ENCODE peak calls at places on chromosomes 16 and 17, in six cellular contexts. A is left lung, N is HL-60, W is psoas muscle, Y is heart right ventricle, B is RWPE1. L is an unnamed sample.

GRCh38 chr17:29347831-29348281 is 42.3 kb upstream of the TAOK1 start:
- DNase-seq in A (no peak), N (no peak), W (no peak), Y (no peak), B (no peak), L (no peak)

GRCh38 chr17:40069751-40070643 is 7.2 kb downstream of the THRA start:
- DNase-seq in A (no peak), N (no peak), W (peak), Y (peak), B (peak), L (no peak)

GRCh38 chr16:54359086-54359485 is 72.5 kb upstream of the IRX3 start:
- DNase-seq in A (no peak), N (no peak), W (no peak), Y (no peak), B (peak), L (no peak)

GRCh38 chr16:19138601-19139000 is 24.8 kb downstream of the ITPRIPL2 start:
- DNase-seq in A (no peak), N (no peak), W (peak), Y (peak), B (peak), L (no peak)

GRCh38 chr17:47203984-47204721 is 5.0 kb upstream of the MYL4 start:
- DNase-seq in A (no peak), N (no peak), W (no peak), Y (no peak), B (no peak), L (no peak)

GRCh38 chr17:83083368-83084201 is 4.2 kb downstream of the METRNL start:
- DNase-seq in A (no peak), N (no peak), W (no peak), Y (no peak), B (peak), L (peak)

GRCh38 chr16:53732296-53732929 is 28.5 kb downstream of the FTO start:
- DNase-seq in A (no peak), N (no peak), W (no peak), Y (no peak), B (peak), L (no peak)

GRCh38 chr17:10126554-10127493 is 71.6 kb downstream of the GAS7 start:
- DNase-seq in A (no peak), N (peak), W (peak), Y (no peak), B (no peak), L (peak)

GRCh38 chr16:17358350-17358749 is 112.4 kb downstream of the XYLT1 start:
- DNase-seq in A (no peak), N (no peak), W (no peak), Y (no peak), B (no peak), L (no peak)

GRCh38 chr17:59707971-59708425 is 544 bp downstream of the VMP1 start:
- DNase-seq in A (peak), N (no peak), W (no peak), Y (no peak), B (peak), L (no peak)

GRCh38 chr16:1645914-1646525 is 32.1 kb upstream of the JPT2 start:
- DNase-seq in A (no peak), N (peak), W (no peak), Y (no peak), B (peak), L (peak)

GRCh38 chr16:84199861-84200260 is 8.9 kb downstream of the ADAD2 start:
- DNase-seq in A (no peak), N (peak), W (peak), Y (no peak), B (no peak), L (peak)

GRCh38 chr17:80513892-80514291 is 30.7 kb upstream of the RPTOR start:
- DNase-seq in A (no peak), N (no peak), W (no peak), Y (no peak), B (no peak), L (no peak)

GRCh38 chr17:39225974-39226683 is 384 bp upstream of the STAC2 start:
- DNase-seq in A (no peak), N (no peak), W (peak), Y (peak), B (no peak), L (no peak)

GRCh38 chr16:50272687-50273381 is 6.5 kb downstream of the ADCY7 start:
- DNase-seq in A (peak), N (no peak), W (peak), Y (no peak), B (no peak), L (peak)

GRCh38 chr17:50396261-50397110 is 837 bp downstream of the LRRC59 start:
- DNase-seq in A (peak), N (no peak), W (peak), Y (no peak), B (peak), L (no peak)

GRCh38 chr17:60559995-60560859 is 34.2 kb upstream of the APPBP2 start:
- DNase-seq in A (no peak), N (no peak), W (no peak), Y (no peak), B (no peak), L (no peak)

GRCh38 chr17:47864791-47865216 is 13.8 kb upstream of the SP6 start:
- DNase-seq in A (no peak), N (no peak), W (no peak), Y (no peak), B (peak), L (no peak)

GRCh38 chr16:82152641-82153094 is 17.4 kb downstream of the MPHOSPH6 start:
- DNase-seq in A (no peak), N (no peak), W (no peak), Y (no peak), B (no peak), L (no peak)

GRCh38 chr17:62064029-62064790 is 868 bp downstream of the MED13 start:
- DNase-seq in A (no peak), N (peak), W (no peak), Y (no peak), B (peak), L (no peak)

GRCh38 chr16:16073884-16074781 is 124.7 kb downstream of the ABCC1 start:
- DNase-seq in A (peak), N (peak), W (no peak), Y (no peak), B (no peak), L (no peak)

GRCh38 chr17:6505425-6506142 is 50.8 kb downstream of the PITPNM3 start:
- DNase-seq in A (no peak), N (no peak), W (no peak), Y (no peak), B (peak), L (no peak)

GRCh38 chr16:17447273-17447672 is 23.5 kb downstream of the XYLT1 start:
- DNase-seq in A (no peak), N (no peak), W (no peak), Y (no peak), B (no peak), L (no peak)

GRCh38 chr16:20316715-20317114 is 10.6 kb downstream of the GP2 start:
- DNase-seq in A (no peak), N (no peak), W (no peak), Y (no peak), B (no peak), L (no peak)

GRCh38 chr16:2147981-2148671 is at the start of gene RAB26:
- DNase-seq in A (peak), N (no peak), W (peak), Y (peak), B (peak), L (no peak)

GRCh38 chr17:73783382-73783766 is 139.1 kb upstream of the SDK2 start:
- DNase-seq in A (no peak), N (no peak), W (no peak), Y (no peak), B (no peak), L (no peak)
- TF ChIP-seq CTCF in A (no peak), N (no peak), W (no peak), Y (no peak), B (no peak), L (no peak)

DNA sequence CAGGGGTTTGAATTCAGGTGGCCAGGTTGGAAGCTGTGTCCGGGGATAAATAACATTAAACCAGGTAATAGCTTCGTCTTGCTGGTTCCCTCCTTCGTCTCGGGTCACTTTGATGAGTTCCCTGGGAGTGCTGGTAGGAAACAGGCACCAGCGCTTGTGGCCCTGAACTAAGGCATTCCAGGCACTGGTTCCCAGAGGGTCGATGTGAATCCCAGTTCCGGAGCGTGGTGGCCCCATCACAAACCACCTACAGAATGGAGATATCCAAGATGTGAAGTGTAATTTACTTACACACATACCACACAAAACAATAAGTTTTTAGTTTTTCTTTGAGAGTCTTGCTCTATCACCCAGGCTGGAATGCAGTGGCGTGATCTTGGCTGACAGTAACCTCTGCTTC is 2.6 kb downstream of the JMJD6 start:
- DNase-seq in A (no peak), N (no peak), W (no peak), Y (no peak), B (no peak), L (no peak)
- TF ChIP-seq CTCF in A (no peak), N (no peak), W (no peak), Y (no peak), B (no peak), L (no peak)

GRCh38 chr17:27573971-27574525 is 56.9 kb upstream of the LGALS9 start:
- DNase-seq in A (no peak), N (no peak), W (peak), Y (no peak), B (no peak), L (no peak)

GRCh38 chr17:27572665-27573064 is 58.3 kb upstream of the LGALS9 start:
- DNase-seq in A (no peak), N (no peak), W (peak), Y (no peak), B (no peak), L (no peak)

GRCh38 chr17:27575100-27575911 is 55.7 kb upstream of the LGALS9 start:
- DNase-seq in A (no peak), N (no peak), W (no peak), Y (no peak), B (no peak), L (no peak)

GRCh38 chr17:27571563-27572129 is 59.3 kb upstream of the LGALS9 start:
- DNase-seq in A (no peak), N (no peak), W (peak), Y (no peak), B (no peak), L (no peak)

DNA sequence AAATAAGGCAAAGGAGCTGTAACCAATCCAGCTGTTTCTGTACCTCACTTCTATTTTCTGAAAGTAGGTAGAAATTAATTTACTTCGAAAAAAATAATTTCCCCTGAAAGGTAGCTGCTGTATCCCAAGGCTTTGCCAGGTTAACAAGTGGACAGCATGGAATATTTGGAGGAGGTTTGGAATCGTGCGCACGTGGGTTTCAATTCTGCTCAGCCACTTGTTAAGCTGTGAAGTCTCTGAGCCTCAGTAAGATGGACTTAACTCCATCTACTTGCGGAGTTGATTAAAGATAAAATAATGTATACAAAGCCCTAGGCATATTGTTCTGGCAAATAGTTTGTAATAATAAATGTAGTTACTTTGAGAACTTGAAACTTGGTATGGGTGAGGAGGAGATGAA is 57.4 kb upstream of the LGALS9 start:
- DNase-seq in A (no peak), N (no peak), W (no peak), Y (no peak), B (no peak), L (no peak)
- TF ChIP-seq CTCF in A (no peak), N (no peak), W (no peak), Y (no peak), B (no peak), L (no peak)

DNA sequence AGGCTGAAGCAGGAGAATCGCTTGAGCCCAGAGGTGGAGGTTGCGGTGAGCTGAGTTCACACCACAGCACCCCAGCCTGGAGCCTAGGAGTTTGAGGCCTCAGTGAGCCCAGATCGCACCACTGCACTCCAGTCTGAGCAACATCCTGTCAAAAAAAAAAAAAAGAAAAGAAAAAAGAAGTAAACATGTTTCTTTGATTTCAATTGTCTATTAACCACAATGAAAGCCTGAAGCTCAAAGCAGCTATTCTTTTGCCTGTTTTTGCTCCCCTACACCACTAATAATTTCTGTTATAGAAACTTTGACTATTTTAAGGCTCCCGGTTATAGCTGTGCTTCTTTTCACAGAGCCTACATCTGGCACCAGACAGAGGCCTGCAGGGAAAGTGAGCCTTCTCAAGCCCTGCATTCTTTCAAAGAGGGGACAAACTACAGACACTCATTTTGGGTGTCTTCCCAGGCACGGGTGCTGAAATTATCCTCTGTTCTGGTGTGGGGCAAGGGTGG is 14.1 kb upstream of the SLC52A1 start:
- DNase-seq in A (no peak), N (no peak), W (no peak), Y (no peak), B (no peak), L (no peak)
- TF ChIP-seq CTCF in A (no peak), N (no peak), W (no peak), Y (no peak), B (no peak), L (no peak)

GRCh38 chr17:57671546-57672204 is 73.4 kb downstream of the CCDC182 start:
- DNase-seq in A (peak), N (peak), W (peak), Y (peak), B (peak), L (peak)

GRCh38 chr17:57670769-57671545 is 74.1 kb downstream of the CCDC182 start:
- DNase-seq in A (no peak), N (no peak), W (no peak), Y (no peak), B (no peak), L (no peak)

GRCh38 chr17:57669671-57670529 is 75.2 kb downstream of the CCDC182 start:
- DNase-seq in A (no peak), N (no peak), W (no peak), Y (no peak), B (no peak), L (no peak)

GRCh38 chr17:57672971-57673370 is 72.1 kb downstream of the CCDC182 start:
- DNase-seq in A (no peak), N (no peak), W (no peak), Y (no peak), B (no peak), L (no peak)

DNA sequence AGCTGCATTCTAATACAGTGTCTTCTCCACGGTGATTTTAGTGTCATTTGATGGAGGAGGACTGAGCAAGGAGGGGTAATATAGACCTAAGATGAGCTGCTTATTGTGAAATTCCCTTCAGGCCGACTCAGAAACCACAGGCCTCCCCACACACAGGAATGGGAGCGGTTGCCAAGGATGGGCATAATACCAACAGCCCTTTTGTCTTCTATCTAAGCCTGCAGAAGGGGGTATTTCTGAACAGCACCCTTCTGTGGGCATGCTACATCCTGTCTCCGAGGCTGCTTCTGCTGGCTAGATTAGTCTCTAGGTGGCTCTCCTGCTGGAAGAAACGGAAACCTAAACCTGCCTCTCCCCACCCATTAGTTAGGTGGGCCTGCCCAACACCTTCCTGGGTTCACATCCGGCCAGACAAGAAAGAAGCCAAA is 72.9 kb downstream of the CCDC182 start:
- DNase-seq in A (no peak), N (peak), W (no peak), Y (no peak), B (peak), L (no peak)
- TF ChIP-seq CTCF in A (no peak), N (no peak), W (no peak), Y (peak), B (peak), L (peak)

DNA sequence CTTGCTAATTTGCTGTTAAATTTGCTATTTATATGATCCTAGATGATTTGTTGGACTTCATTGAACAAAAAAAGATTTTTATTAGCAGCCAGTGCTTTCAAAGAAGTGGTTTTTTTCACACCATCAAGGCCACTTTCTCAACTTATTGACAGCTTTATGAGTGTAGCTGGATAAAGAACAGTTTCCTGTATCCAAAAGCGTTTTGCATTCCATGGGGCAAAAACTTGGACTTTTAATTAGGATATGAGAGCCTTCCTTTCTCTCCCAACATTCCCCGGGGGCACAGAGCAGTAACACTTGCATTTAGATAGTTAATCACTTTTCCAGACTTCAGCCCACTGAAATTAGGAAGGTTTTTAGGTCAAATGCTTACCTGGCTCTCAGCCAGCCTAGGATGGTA is 177.1 kb upstream of the ELAC2 start:
- DNase-seq in A (no peak), N (no peak), W (no peak), Y (no peak), B (no peak), L (no peak)
- TF ChIP-seq CTCF in A (no peak), N (no peak), W (no peak), Y (no peak), B (no peak), L (no peak)

GRCh38 chr17:37610971-37611370 is 1.8 kb upstream of the SYNRG start:
- DNase-seq in A (no peak), N (no peak), W (no peak), Y (no peak), B (no peak), L (no peak)
- TF ChIP-seq CTCF in A (no peak), N (no peak), W (no peak), Y (no peak), B (no peak), L (no peak)

GRCh38 chr17:35816723-35817122 is 7.4 kb downstream of the TAF15 start:
- DNase-seq in A (no peak), N (no peak), W (no peak), Y (no peak), B (no peak), L (no peak)

GRCh38 chr17:35817196-35817595 is 7.9 kb downstream of the TAF15 start:
- DNase-seq in A (no peak), N (no peak), W (no peak), Y (no peak), B (no peak), L (no peak)

GRCh38 chr17:35821308-35821707 is 12.0 kb downstream of the TAF15 start:
- DNase-seq in A (no peak), N (no peak), W (no peak), Y (no peak), B (no peak), L (no peak)

GRCh38 chr17:35825206-35825605 is 15.9 kb downstream of the TAF15 start:
- DNase-seq in A (no peak), N (no peak), W (no peak), Y (no peak), B (no peak), L (no peak)

DNA sequence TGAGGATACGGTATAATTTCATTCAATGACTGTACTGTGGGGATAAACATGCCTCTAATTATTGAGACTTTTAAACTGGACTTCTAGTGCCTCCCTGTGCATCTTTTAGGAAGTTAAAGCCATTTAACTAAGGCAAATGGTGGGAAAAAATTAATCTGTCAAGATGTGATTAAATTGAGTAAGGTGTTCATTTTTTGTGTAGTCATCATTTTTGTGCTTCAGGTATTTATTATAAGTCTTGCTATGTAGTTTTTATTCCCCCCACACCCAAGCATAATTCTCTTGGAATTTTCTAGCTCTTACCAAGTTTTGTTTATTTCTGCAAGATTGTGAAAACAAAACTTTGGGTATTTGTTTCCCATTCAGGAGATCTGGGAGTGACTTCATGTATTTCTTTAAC is 10.2 kb downstream of the TAF15 start:
- DNase-seq in A (no peak), N (no peak), W (no peak), Y (no peak), B (no peak), L (no peak)
- TF ChIP-seq CTCF in A (no peak), N (no peak), W (no peak), Y (no peak), B (no peak), L (peak)

DNA sequence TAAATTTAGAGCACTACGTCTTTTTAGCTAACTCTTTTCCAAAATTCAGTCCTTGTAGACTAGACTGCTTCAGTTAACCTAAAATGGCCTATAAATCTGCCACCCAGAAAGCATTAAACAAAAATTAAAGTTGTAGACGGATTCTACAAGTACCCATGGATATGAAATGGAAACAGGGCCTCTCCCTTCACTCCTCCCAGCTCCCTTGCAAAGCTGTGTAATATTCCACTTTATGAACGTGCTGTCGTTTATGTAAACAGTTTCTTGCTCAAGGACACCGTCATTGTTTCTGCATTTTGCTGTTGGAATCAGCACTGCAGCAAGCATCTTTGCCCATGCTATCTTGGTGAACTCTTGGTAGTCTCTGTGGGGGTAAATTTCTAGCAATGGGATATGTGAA is 5.1 kb downstream of the MED9 start:
- DNase-seq in A (no peak), N (no peak), W (no peak), Y (no peak), B (no peak), L (no peak)
- TF ChIP-seq CTCF in A (no peak), N (no peak), W (no peak), Y (no peak), B (no peak), L (no peak)

L was measured in CD14-positive monocyte.